ENCODE peak calls at places on chromosome 10, in six cellular contexts. V is left ventricle myocardium inferior, E is HCT116, K is psoas muscle, X is mammary epithelial cell, A is cardiac muscle cell. C is an unnamed sample.

GRCh38 chr10:23338155-23338828 is 6.3 kb downstream of the C10orf67 start:
- DNase-seq in X (peak; percentile 61), A (no peak), K (no peak), V (no peak), E (peak; percentile 27), C (no peak)

GRCh38 chr10:17709492-17709891 is 42.5 kb upstream of the TMEM236 start:
- DNase-seq in A (no peak), X (no peak), V (no peak), E (no peak), K (no peak), C (no peak)

GRCh38 chr10:89392974-89393373 is 551 bp downstream of the IFIT1 start:
- DNase-seq in A (peak; percentile 38), V (no peak), E (no peak), X (peak; percentile 9), K (no peak), C (peak; percentile 48)

GRCh38 chr10:86900955-86901354 is 56.5 kb downstream of the MMRN2 start:
- DNase-seq in K (peak; percentile 90), E (no peak), V (peak; percentile 83), X (no peak), A (peak; percentile 96), C (no peak)

GRCh38 chr10:84348860-84349259 is 20.5 kb downstream of the CCSER2 start:
- DNase-seq in V (no peak), E (no peak), K (no peak), A (no peak), X (peak; percentile 27), C (peak; percentile 20)

GRCh38 chr10:93757766-93758509 is at the start of gene LGI1:
- DNase-seq in V (no peak), X (no peak), A (no peak), E (no peak), K (no peak), C (no peak)

GRCh38 chr10:3225589-3225988 is 53.0 kb upstream of the PITRM1 start:
- DNase-seq in V (no peak), A (no peak), E (no peak), X (peak; percentile 38), K (no peak), C (peak; percentile 35)

GRCh38 chr10:114691442-114691941 is 33.4 kb upstream of the ABLIM1 start:
- DNase-seq in A (no peak), E (no peak), V (no peak), K (no peak), X (peak; percentile 70), C (peak; percentile 52)

GRCh38 chr10:17785276-17785935 is 23.7 kb upstream of the MRC1 start:
- DNase-seq in V (no peak), X (no peak), A (no peak), E (no peak), K (no peak), C (no peak)

GRCh38 chr10:102621418-102622325 is 22.6 kb upstream of the TRIM8 start:
- DNase-seq in A (no peak), X (no peak), V (no peak), K (peak; percentile 52), E (no peak), C (no peak)

GRCh38 chr10:107425844-107426553 is 261.5 kb upstream of the SORCS1 start:
- DNase-seq in K (no peak), V (no peak), E (no peak), A (no peak), X (no peak), C (no peak)

GRCh38 chr10:3241128-3242057 is 68.8 kb upstream of the PITRM1 start:
- DNase-seq in K (no peak), A (no peak), V (no peak), E (no peak), X (no peak), C (no peak)

GRCh38 chr10:79047875-79048638 is 20.7 kb upstream of the ZMIZ1 start:
- DNase-seq in K (no peak), V (peak; percentile 29), A (no peak), E (no peak), X (no peak), C (no peak)

GRCh38 chr10:24556746-24557742 is 166.6 kb downstream of the ARHGAP21 start:
- DNase-seq in A (peak; percentile 72), V (no peak), X (peak; percentile 46), K (no peak), E (peak; percentile 66), C (peak; percentile 76)

GRCh38 chr10:63866075-63866746 is 345.0 kb downstream of the REEP3 start:
- DNase-seq in A (peak; percentile 83), E (peak; percentile 56), X (peak; percentile 25), V (no peak), K (no peak), C (peak; percentile 64)

GRCh38 chr10:123642293-123642692 is 23.9 kb upstream of the GPR26 start:
- DNase-seq in E (no peak), X (no peak), V (no peak), K (no peak), A (no peak), C (no peak)

GRCh38 chr10:91788527-91788926 is 9.7 kb upstream of the TNKS2 start:
- DNase-seq in V (no peak), A (no peak), E (no peak), X (no peak), K (no peak), C (no peak)

GRCh38 chr10:81498152-81498551 is 376.8 kb upstream of the NRG3 start:
- DNase-seq in X (no peak), V (no peak), A (no peak), E (no peak), K (no peak), C (peak; percentile 1)

GRCh38 chr10:79239275-79239779 is 107.9 kb upstream of the PPIF start:
- DNase-seq in V (peak; percentile 36), X (peak; percentile 73), E (no peak), K (peak; percentile 70), A (peak; percentile 87), C (peak; percentile 27)

GRCh38 chr10:74862625-74863024 is 36.2 kb downstream of the KAT6B start:
- DNase-seq in E (no peak), K (no peak), X (no peak), A (no peak), V (no peak), C (no peak)

GRCh38 chr10:86489960-86490612 is 31.5 kb downstream of the WAPL start:
- DNase-seq in A (no peak), E (no peak), K (no peak), X (no peak), V (no peak), C (no peak)

GRCh38 chr10:1115262-1115955 is 59.2 kb downstream of the WDR37 start:
- DNase-seq in A (no peak), K (no peak), V (no peak), X (no peak), E (no peak), C (no peak)

GRCh38 chr10:95517536-95518454 is 43.4 kb downstream of the SORBS1 start:
- DNase-seq in A (no peak), K (no peak), V (no peak), X (peak; percentile 6), E (no peak), C (no peak)

GRCh38 chr10:120456626-120457430 is at the start of gene PLPP4:
- DNase-seq in E (no peak), X (peak; percentile 22), K (no peak), V (no peak), A (peak; percentile 76), C (peak; percentile 32)

GRCh38 chr10:81073155-81073554 is 535.5 kb downstream of the SH2D4B start:
- DNase-seq in E (no peak), A (no peak), K (no peak), V (no peak), X (no peak), C (no peak)

GRCh38 chr10:14758994-14759664 is 15.6 kb downstream of the FAM107B start:
- DNase-seq in X (no peak), V (no peak), E (peak; percentile 48), A (no peak), K (no peak), C (peak; percentile 14)

GRCh38 chr10:103790580-103790979 is 64.8 kb downstream of the SH3PXD2A start:
- DNase-seq in X (no peak), E (no peak), K (no peak), V (no peak), A (no peak), C (no peak)

GRCh38 chr10:114502071-114502470 is 97.8 kb upstream of the AFAP1L2 start:
- DNase-seq in A (no peak), V (no peak), X (no peak), K (no peak), E (no peak), C (no peak)

GRCh38 chr10:72335394-72336258 is 19.1 kb downstream of the DNAJB12 start:
- DNase-seq in K (peak; percentile 89), E (no peak), X (peak; percentile 67), A (no peak), V (peak; percentile 74), C (peak; percentile 90)

GRCh38 chr10:65065278-65065677 is 1544.1 kb downstream of the REEP3 start:
- DNase-seq in V (no peak), X (no peak), E (no peak), K (no peak), A (no peak), C (no peak)
- TF ChIP-seq CTCF in V (no peak), X (no peak), E (no peak), K (no peak), A (no peak), C (no peak)

DNA sequence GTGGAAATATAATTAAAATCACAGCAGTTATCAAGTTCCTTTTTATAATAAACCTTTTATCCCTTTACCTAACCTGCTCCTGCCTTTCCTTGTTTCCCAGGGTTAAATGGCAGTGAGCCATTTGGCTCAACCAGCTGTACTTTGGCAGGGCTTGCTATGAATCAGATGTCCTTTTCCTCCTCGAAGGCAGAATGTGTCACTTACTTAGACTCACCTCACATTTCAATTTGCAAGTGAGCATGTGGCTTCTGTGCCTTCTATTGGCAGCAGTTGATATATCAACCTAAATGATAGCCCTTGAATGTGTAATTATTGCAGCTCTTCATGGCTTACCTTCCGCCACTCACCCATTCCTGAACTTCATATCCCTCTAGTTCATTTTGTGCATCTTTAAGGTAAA is 301.7 kb downstream of the CSTF2T start:
- DNase-seq in X (peak; percentile 57), A (no peak), V (peak; percentile 55), E (no peak), K (peak; percentile 69), C (peak; percentile 92)
- TF ChIP-seq CTCF in X (no peak), A (no peak), V (no peak), E (no peak), K (peak; percentile 11), C (no peak)

GRCh38 chr10:118543714-118544400 is 51.6 kb downstream of the PRLHR start:
- DNase-seq in X (peak; percentile 58), A (peak; percentile 47), E (peak; percentile 63), V (peak; percentile 27), K (no peak), C (peak; percentile 81)
- TF ChIP-seq CTCF in X (peak; percentile 93), A (peak; percentile 60), E (peak; percentile 88), V (peak; percentile 64), K (peak; percentile 28), C (peak; percentile 90)

DNA sequence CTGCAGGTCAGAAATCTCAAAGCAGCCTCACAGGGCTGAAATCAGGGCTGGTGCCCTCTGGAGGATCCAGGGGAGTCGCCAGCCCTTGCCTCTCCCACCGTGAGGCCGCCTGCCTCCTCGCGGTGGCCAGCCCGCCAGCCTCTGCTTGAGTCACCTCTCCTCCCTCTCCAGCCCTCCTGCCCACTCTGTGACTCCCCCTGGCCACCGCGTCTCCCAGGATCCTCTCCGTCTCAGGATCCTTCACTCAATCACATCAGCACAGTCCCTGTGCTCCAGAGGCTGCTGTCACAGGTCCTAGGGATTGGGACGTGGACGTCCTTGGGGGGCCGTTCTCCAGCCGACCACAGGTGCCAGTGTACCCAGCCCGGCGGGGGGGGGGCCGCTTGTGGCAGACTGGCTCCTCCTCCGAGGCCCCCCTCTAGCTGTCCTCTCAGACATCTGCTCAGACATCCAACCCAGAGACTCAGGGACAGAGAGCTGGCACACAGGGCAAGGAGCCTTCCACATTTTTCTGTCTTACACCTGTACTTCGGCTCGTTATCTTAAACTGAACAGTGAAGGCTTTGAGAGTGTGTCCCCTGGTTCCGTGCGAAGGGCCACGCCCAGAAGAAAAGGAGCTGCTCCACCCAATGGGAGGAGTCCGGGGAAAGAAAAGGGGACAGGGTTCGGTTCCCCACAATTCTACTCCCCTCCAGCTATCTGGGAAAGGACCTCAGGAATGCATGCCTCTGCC is 9.4 kb upstream of the PPP2R2D start:
- DNase-seq in E (no peak), X (peak; percentile 35), K (no peak), A (peak; percentile 50), V (no peak), C (peak; percentile 38)
- TF ChIP-seq CTCF in E (peak; percentile 50), X (no peak), K (no peak), A (peak; percentile 9), V (no peak), C (no peak)